ENCODE peak calls at places on chromosomes 2 and 18, in eight cellular contexts. E is mesendoderm; V is cardiac muscle cell; K is cerebellar cortex; U is GDM1; R is stimulated activated CD8-positive, alpha-beta memory T cell treated with anti-CD3 and anti-CD28 coated beads, Interleukin-4, amount 100 ng/mL, for 4 hours; L is CD4-positive, alpha-beta T cell; Y is pancreas. Z is an unnamed sample.

GRCh38 chr2:230225486-230225885 is at the start of gene SP140:
- DNase-seq in L (peak), V (no peak), E (no peak), R (peak), U (no peak), Y (no peak), K (no peak), Z (no peak)

GRCh38 chr2:26982102-26982742 is 11.8 kb downstream of the MAPRE3 start:
- DNase-seq in V (peak), R (no peak), K (peak), Y (peak), L (no peak), E (peak), U (peak), Z (peak)

GRCh38 chr2:62305421-62306176 is 109.7 kb downstream of the B3GNT2 start:
- DNase-seq in E (peak), V (no peak), Y (no peak), R (peak), K (no peak), U (peak), L (no peak), Z (no peak)

GRCh38 chr2:152134488-152135280 is 35.8 kb upstream of the CACNB4 start:
- DNase-seq in R (no peak), U (no peak), V (peak), Y (no peak), K (no peak), L (no peak), E (peak), Z (no peak)

GRCh38 chr2:85953476-85953875 is 64.7 kb upstream of the ST3GAL5 start:
- DNase-seq in L (no peak), Y (no peak), U (no peak), E (no peak), R (no peak), V (no peak), K (peak), Z (no peak)

GRCh38 chr2:239772721-239773120 is 252.4 kb downstream of the NDUFA10 start:
- DNase-seq in Y (no peak), L (no peak), K (no peak), U (no peak), V (no peak), E (no peak), R (no peak), Z (no peak)

GRCh38 chr2:100733344-100734187 is 86.4 kb upstream of the NPAS2 start:
- DNase-seq in L (no peak), K (no peak), Y (no peak), E (peak), V (peak), U (no peak), R (no peak), Z (no peak)

GRCh38 chr2:96832751-96833507 is 10.9 kb downstream of the ANKRD23 start:
- DNase-seq in U (no peak), E (peak), L (no peak), R (no peak), Y (peak), V (peak), K (peak), Z (no peak)

GRCh38 chr18:9716780-9717563 is 8.9 kb downstream of the RAB31 start:
- DNase-seq in Y (no peak), R (no peak), K (no peak), E (no peak), L (no peak), U (no peak), V (no peak), Z (no peak)

GRCh38 chr18:48835745-48836191 is 115.0 kb downstream of the SMAD7 start:
- DNase-seq in R (no peak), K (no peak), L (no peak), V (no peak), E (no peak), Y (no peak), U (no peak), Z (no peak)

GRCh38 chr2:10283106-10284062 is 19.3 kb upstream of the HPCAL1 start:
- DNase-seq in R (no peak), L (no peak), V (peak), Y (peak), E (peak), U (peak), K (no peak), Z (no peak)

GRCh38 chr2:185142677-185143076 is 544.3 kb downstream of the ZNF804A start:
- DNase-seq in R (no peak), L (no peak), E (no peak), V (no peak), U (no peak), K (no peak), Y (no peak), Z (no peak)

GRCh38 chr2:128440666-128441340 is 122.1 kb upstream of the HS6ST1 start:
- DNase-seq in K (no peak), E (no peak), U (no peak), R (no peak), L (no peak), V (no peak), Y (peak), Z (no peak)

GRCh38 chr2:187617925-187618324 is 63.7 kb upstream of the TFPI start:
- DNase-seq in V (no peak), K (no peak), R (no peak), U (no peak), Y (no peak), L (no peak), E (no peak), Z (no peak)

GRCh38 chr2:17915811-17916523 is 37.5 kb downstream of the KCNS3 start:
- DNase-seq in V (no peak), U (no peak), E (no peak), K (no peak), L (no peak), Y (no peak), R (no peak), Z (no peak)

GRCh38 chr2:25078171-25079049 is 36.5 kb downstream of the EFR3B start:
- DNase-seq in R (no peak), E (peak), V (peak), Y (no peak), U (no peak), L (no peak), K (peak), Z (peak)

GRCh38 chr2:85872536-85873161 is 16.1 kb downstream of the ST3GAL5 start:
- DNase-seq in E (peak), Y (no peak), V (no peak), U (no peak), R (no peak), L (no peak), K (peak), Z (no peak)

GRCh38 chr18:29234751-29235150 is 1057.8 kb upstream of the CDH2 start:
- DNase-seq in Y (no peak), R (no peak), U (no peak), L (no peak), V (no peak), K (no peak), E (no peak), Z (no peak)

GRCh38 chr18:68454511-68455228 is 260.2 kb downstream of the TMX3 start:
- DNase-seq in V (peak), U (no peak), L (no peak), Y (no peak), K (no peak), E (no peak), R (no peak), Z (no peak)

GRCh38 chr2:202634556-202635440 is at the start of gene FAM117B:
- DNase-seq in Y (peak), L (peak), V (peak), K (peak), U (peak), R (peak), E (peak), Z (peak)

GRCh38 chr18:23237524-23238151 is 102.4 kb downstream of the CABLES1 start:
- DNase-seq in K (no peak), E (peak), L (peak), R (no peak), U (no peak), Y (no peak), V (peak), Z (no peak)

GRCh38 chr2:237867465-237867864 is 8.0 kb downstream of the RAMP1 start:
- DNase-seq in V (no peak), U (no peak), R (no peak), E (no peak), Y (no peak), K (no peak), L (no peak), Z (no peak)

GRCh38 chr2:182929972-182930371 is 63.5 kb upstream of the FRZB start:
- DNase-seq in L (no peak), Y (no peak), R (no peak), V (no peak), U (no peak), K (no peak), E (peak), Z (peak)

GRCh38 chr2:161096336-161096735 is 63.9 kb upstream of the TANK start:
- DNase-seq in R (no peak), L (no peak), U (no peak), Y (no peak), V (peak), K (no peak), E (no peak), Z (no peak)

GRCh38 chr2:189657867-189658266 is 3.4 kb upstream of the ASNSD1 start:
- DNase-seq in R (no peak), E (peak), V (peak), K (no peak), L (peak), Y (no peak), U (peak), Z (peak)

GRCh38 chr2:225120175-225120574 is 77.9 kb upstream of the DOCK10 start:
- DNase-seq in R (no peak), K (no peak), L (no peak), V (no peak), Y (no peak), E (peak), U (no peak), Z (no peak)

GRCh38 chr2:240355001-240355891 is 80.2 kb upstream of the GPC1 start:
- DNase-seq in E (peak), K (no peak), R (no peak), U (no peak), Y (no peak), L (no peak), V (peak), Z (no peak)

GRCh38 chr2:20758997-20759396 is 63.9 kb downstream of the LDAH start:
- DNase-seq in R (no peak), L (no peak), K (no peak), Y (no peak), V (no peak), U (no peak), E (no peak), Z (no peak)

GRCh38 chr18:3498705-3499451 is 48.9 kb downstream of the TGIF1 start:
- DNase-seq in E (peak), K (no peak), U (peak), R (no peak), Y (peak), V (peak), L (peak), Z (no peak)

GRCh38 chr2:134508396-134508795 is 210.4 kb downstream of the TMEM163 start:
- DNase-seq in R (no peak), E (no peak), V (no peak), Y (no peak), K (peak), L (no peak), U (no peak), Z (peak)

GRCh38 chr2:187263675-187264580 is 184.1 kb downstream of the CALCRL start:
- DNase-seq in K (no peak), E (peak), V (no peak), Y (no peak), U (no peak), R (no peak), L (no peak), Z (no peak)

GRCh38 chr2:96868555-96869280 is 1.2 kb downstream of the SEMA4C start:
- DNase-seq in L (peak), E (peak), R (no peak), V (peak), K (peak), U (peak), Y (peak), Z (peak)

GRCh38 chr18:49664086-49664890 is 102.4 kb downstream of the LIPG start:
- DNase-seq in L (no peak), R (no peak), E (no peak), Y (no peak), U (no peak), K (peak), V (peak), Z (no peak)

GRCh38 chr18:54069729-54070128 is 154.7 kb downstream of the MBD2 start:
- DNase-seq in R (no peak), U (no peak), L (no peak), E (peak), K (no peak), Y (no peak), V (no peak), Z (no peak)

GRCh38 chr2:17680119-17680518 is 73.5 kb downstream of the SMC6 start:
- DNase-seq in R (no peak), E (no peak), K (no peak), Y (no peak), V (peak), U (no peak), L (no peak), Z (no peak)

GRCh38 chr2:76625101-76625500 is 897.1 kb downstream of the LRRTM4 start:
- DNase-seq in R (no peak), V (no peak), U (no peak), L (no peak), Y (no peak), K (no peak), E (no peak), Z (no peak)